ENCODE peak calls at places on chromosomes 2 and 18, in four cellular contexts. One of them, this sample, is unnamed.
A peak's percentile ranks its signal among the peaks of the same experiment; 100 is the strongest.

GRCh38 chr18:12606592-12607315 is 51.2 kb downstream of the SPIRE1 start:
- DNase-seq in adrenal gland: no peak
- DNase-seq in fibroblast of pulmonary artery: peak; percentile 64
- DNase-seq in lower lobe of right lung: no peak
- DNase-seq in this sample: no peak

GRCh38 chr2:15269043-15269442 is 292.1 kb downstream of the NBAS start:
- DNase-seq in adrenal gland: no peak
- DNase-seq in lower lobe of right lung: no peak
- DNase-seq in fibroblast of pulmonary artery: no peak
- DNase-seq in this sample: no peak

GRCh38 chr2:1784087-1784486 is 39.8 kb upstream of the PXDN start:
- DNase-seq in fibroblast of pulmonary artery: no peak
- DNase-seq in adrenal gland: peak; percentile 62
- DNase-seq in lower lobe of right lung: no peak
- DNase-seq in this sample: no peak

GRCh38 chr2:217650716-217651360 is 352.0 kb downstream of the TNS1 start:
- DNase-seq in fibroblast of pulmonary artery: peak; percentile 66
- DNase-seq in adrenal gland: peak; percentile 61
- DNase-seq in lower lobe of right lung: no peak
- DNase-seq in this sample: no peak

GRCh38 chr2:29260151-29260772 is 145.0 kb downstream of the CLIP4 start:
- DNase-seq in fibroblast of pulmonary artery: peak; percentile 78
- DNase-seq in lower lobe of right lung: no peak
- DNase-seq in adrenal gland: no peak
- DNase-seq in this sample: no peak

GRCh38 chr18:79522451-79523220 is 126.9 kb downstream of the NFATC1 start:
- DNase-seq in lower lobe of right lung: peak; percentile 37
- DNase-seq in fibroblast of pulmonary artery: no peak
- DNase-seq in adrenal gland: peak; percentile 44
- DNase-seq in this sample: no peak

GRCh38 chr2:150255528-150255927 is 231.9 kb downstream of the RND3 start:
- DNase-seq in fibroblast of pulmonary artery: peak; percentile 57
- DNase-seq in lower lobe of right lung: no peak
- DNase-seq in adrenal gland: no peak
- DNase-seq in this sample: no peak

GRCh38 chr2:237939251-237939650 is 27.6 kb upstream of the UBE2F start:
- DNase-seq in fibroblast of pulmonary artery: no peak
- DNase-seq in lower lobe of right lung: no peak
- DNase-seq in adrenal gland: no peak
- DNase-seq in this sample: no peak

GRCh38 chr2:180607501-180608060 is 372.8 kb upstream of the UBE2E3 start:
- DNase-seq in adrenal gland: no peak
- DNase-seq in lower lobe of right lung: no peak
- DNase-seq in fibroblast of pulmonary artery: no peak
- DNase-seq in this sample: no peak

GRCh38 chr2:44211183-44211582 is 42.5 kb downstream of the PPM1B start:
- DNase-seq in lower lobe of right lung: no peak
- DNase-seq in fibroblast of pulmonary artery: no peak
- DNase-seq in adrenal gland: no peak
- DNase-seq in this sample: no peak

GRCh38 chr2:85523062-85523905 is 15.7 kb upstream of the MAT2A start:
- DNase-seq in lower lobe of right lung: no peak
- DNase-seq in adrenal gland: no peak
- DNase-seq in fibroblast of pulmonary artery: no peak
- DNase-seq in this sample: no peak

GRCh38 chr2:129930451-129930850 is 49.0 kb upstream of the RAB6C start:
- DNase-seq in lower lobe of right lung: no peak
- DNase-seq in fibroblast of pulmonary artery: no peak
- DNase-seq in adrenal gland: no peak
- DNase-seq in this sample: no peak

GRCh38 chr2:33153008-33153407 is 206.3 kb downstream of the LTBP1 start:
- DNase-seq in lower lobe of right lung: no peak
- DNase-seq in adrenal gland: no peak
- DNase-seq in fibroblast of pulmonary artery: peak; percentile 82
- DNase-seq in this sample: no peak

GRCh38 chr2:23320058-23320457 is 64.9 kb upstream of the KLHL29 start:
- DNase-seq in lower lobe of right lung: no peak
- DNase-seq in fibroblast of pulmonary artery: no peak
- DNase-seq in adrenal gland: no peak
- DNase-seq in this sample: no peak

GRCh38 chr18:69817335-69817935 is 130.2 kb downstream of the CD226 start:
- DNase-seq in adrenal gland: no peak
- DNase-seq in lower lobe of right lung: no peak
- DNase-seq in fibroblast of pulmonary artery: peak; percentile 79
- DNase-seq in this sample: no peak

GRCh38 chr18:3037423-3037915 is 24.5 kb upstream of the LPIN2 start:
- DNase-seq in adrenal gland: peak; percentile 54
- DNase-seq in fibroblast of pulmonary artery: peak; percentile 92
- DNase-seq in lower lobe of right lung: no peak
- DNase-seq in this sample: no peak

GRCh38 chr2:199223791-199224190 is 233.9 kb downstream of the SATB2 start:
- DNase-seq in adrenal gland: no peak
- DNase-seq in fibroblast of pulmonary artery: peak; percentile 63
- DNase-seq in lower lobe of right lung: no peak
- DNase-seq in this sample: no peak

GRCh38 chr18:50181590-50181989 is 13.4 kb downstream of the MYO5B start:
- DNase-seq in lower lobe of right lung: no peak
- DNase-seq in adrenal gland: no peak
- DNase-seq in fibroblast of pulmonary artery: no peak
- DNase-seq in this sample: no peak

GRCh38 chr2:86037795-86038192 is 67.9 kb downstream of the POLR1A start:
- DNase-seq in fibroblast of pulmonary artery: no peak
- DNase-seq in lower lobe of right lung: no peak
- DNase-seq in adrenal gland: no peak
- DNase-seq in this sample: peak; percentile 23

GRCh38 chr2:68589963-68590362 is 53.4 kb upstream of the PROKR1 start:
- DNase-seq in lower lobe of right lung: no peak
- DNase-seq in fibroblast of pulmonary artery: peak; percentile 62
- DNase-seq in adrenal gland: no peak
- DNase-seq in this sample: no peak

GRCh38 chr18:25453556-25454269 is 101.7 kb upstream of the ZNF521 start:
- DNase-seq in fibroblast of pulmonary artery: peak; percentile 6
- DNase-seq in lower lobe of right lung: no peak
- DNase-seq in adrenal gland: no peak
- DNase-seq in this sample: no peak

GRCh38 chr2:73933194-73933593 is 6.5 kb downstream of the DGUOK start:
- DNase-seq in fibroblast of pulmonary artery: no peak
- DNase-seq in lower lobe of right lung: no peak
- DNase-seq in adrenal gland: no peak
- DNase-seq in this sample: no peak

GRCh38 chr2:235868224-235868623 is 300.0 kb downstream of the GBX2 start:
- DNase-seq in lower lobe of right lung: no peak
- DNase-seq in adrenal gland: no peak
- DNase-seq in fibroblast of pulmonary artery: peak; percentile 29
- DNase-seq in this sample: no peak

GRCh38 chr2:37894601-37895000 is 30.5 kb upstream of the RMDN2 start:
- DNase-seq in adrenal gland: no peak
- DNase-seq in lower lobe of right lung: no peak
- DNase-seq in fibroblast of pulmonary artery: peak; percentile 18
- DNase-seq in this sample: no peak

GRCh38 chr2:185208261-185208660 is 530.3 kb upstream of the FSIP2 start:
- DNase-seq in fibroblast of pulmonary artery: peak; percentile 1
- DNase-seq in adrenal gland: peak; percentile 54
- DNase-seq in lower lobe of right lung: no peak
- DNase-seq in this sample: no peak
- TF ChIP-seq CTCF in fibroblast of pulmonary artery: no peak
- TF ChIP-seq CTCF in adrenal gland: peak; percentile 25
- TF ChIP-seq CTCF in lower lobe of right lung: no peak
- TF ChIP-seq CTCF in this sample: no peak

GRCh38 chr2:110818767-110819481 is 86.6 kb downstream of the ACOXL start:
- DNase-seq in adrenal gland: no peak
- DNase-seq in lower lobe of right lung: no peak
- DNase-seq in fibroblast of pulmonary artery: no peak
- DNase-seq in this sample: no peak
- TF ChIP-seq CTCF in adrenal gland: no peak
- TF ChIP-seq CTCF in lower lobe of right lung: no peak
- TF ChIP-seq CTCF in fibroblast of pulmonary artery: peak; percentile 4
- TF ChIP-seq CTCF in this sample: no peak

GRCh38 chr2:58553937-58554336 is 312.8 kb upstream of the FANCL start:
- DNase-seq in fibroblast of pulmonary artery: no peak
- DNase-seq in adrenal gland: no peak
- DNase-seq in lower lobe of right lung: no peak
- DNase-seq in this sample: no peak
- TF ChIP-seq CTCF in fibroblast of pulmonary artery: peak; percentile 3
- TF ChIP-seq CTCF in adrenal gland: no peak
- TF ChIP-seq CTCF in lower lobe of right lung: no peak
- TF ChIP-seq CTCF in this sample: no peak

DNA sequence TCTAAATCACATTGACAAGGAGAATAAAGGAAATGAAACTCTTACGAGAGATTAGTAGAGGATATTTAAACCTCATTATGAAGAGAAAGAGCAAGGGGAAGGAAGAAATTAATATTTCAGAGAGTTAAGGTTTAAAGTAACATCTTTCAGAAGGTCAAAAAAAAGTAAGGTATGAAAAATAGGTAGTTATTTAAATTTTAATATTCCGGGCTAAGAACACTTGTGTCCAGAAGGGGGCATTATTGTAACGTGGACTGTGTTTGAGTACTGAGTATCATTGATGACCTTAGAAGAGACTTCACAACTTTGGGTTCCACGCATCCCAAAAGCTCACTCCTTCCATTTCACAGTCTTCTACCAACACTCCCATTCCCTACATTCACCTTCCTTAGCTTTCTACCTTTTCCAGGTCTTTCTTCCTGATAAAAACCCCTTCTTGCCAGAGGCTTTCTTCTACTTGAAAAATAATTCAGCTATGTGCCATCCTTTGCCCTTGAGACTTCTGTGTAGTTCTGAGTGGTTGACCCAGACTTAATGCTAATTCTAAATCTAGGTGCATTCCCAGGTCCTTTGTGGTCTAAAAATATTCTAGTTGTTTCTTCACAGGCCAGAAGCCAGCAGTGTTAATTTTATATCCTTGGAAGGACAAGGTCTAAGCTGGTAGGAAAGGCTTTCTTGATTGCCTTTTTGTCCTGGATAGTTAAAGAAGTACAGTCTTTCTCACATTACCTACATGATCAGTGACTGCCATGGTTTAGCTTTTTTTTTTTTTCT is 16.5 kb downstream of the DYNC1I2 start:
- DNase-seq in lower lobe of right lung: no peak
- DNase-seq in fibroblast of pulmonary artery: peak; percentile 67
- DNase-seq in adrenal gland: no peak
- DNase-seq in this sample: no peak
- TF ChIP-seq CTCF in lower lobe of right lung: peak; percentile 39
- TF ChIP-seq CTCF in fibroblast of pulmonary artery: peak; percentile 63
- TF ChIP-seq CTCF in adrenal gland: peak; percentile 31
- TF ChIP-seq CTCF in this sample: no peak

GRCh38 chr2:171412571-171412970 is 21.2 kb downstream of the METTL8 start:
- DNase-seq in adrenal gland: no peak
- DNase-seq in lower lobe of right lung: no peak
- DNase-seq in fibroblast of pulmonary artery: peak; percentile 65
- DNase-seq in this sample: no peak
- TF ChIP-seq CTCF in adrenal gland: no peak
- TF ChIP-seq CTCF in lower lobe of right lung: no peak
- TF ChIP-seq CTCF in fibroblast of pulmonary artery: no peak
- TF ChIP-seq CTCF in this sample: no peak

GRCh38 chr2:111025288-111025687 is 95.4 kb upstream of the BCL2L11 start:
- DNase-seq in fibroblast of pulmonary artery: no peak
- DNase-seq in lower lobe of right lung: no peak
- DNase-seq in adrenal gland: no peak
- DNase-seq in this sample: no peak

GRCh38 chr2:111031546-111032484 is 88.9 kb upstream of the BCL2L11 start:
- DNase-seq in lower lobe of right lung: no peak
- DNase-seq in adrenal gland: no peak
- DNase-seq in fibroblast of pulmonary artery: no peak
- DNase-seq in this sample: no peak

GRCh38 chr2:111030271-111030891 is 90.3 kb upstream of the BCL2L11 start:
- DNase-seq in adrenal gland: no peak
- DNase-seq in fibroblast of pulmonary artery: no peak
- DNase-seq in lower lobe of right lung: no peak
- DNase-seq in this sample: no peak

GRCh38 chr2:111029135-111029927 is 91.4 kb upstream of the BCL2L11 start:
- DNase-seq in adrenal gland: no peak
- DNase-seq in fibroblast of pulmonary artery: no peak
- DNase-seq in lower lobe of right lung: no peak
- DNase-seq in this sample: no peak

GRCh38 chr2:111028720-111029119 is 92.0 kb upstream of the BCL2L11 start:
- DNase-seq in fibroblast of pulmonary artery: peak; percentile 15
- DNase-seq in lower lobe of right lung: no peak
- DNase-seq in adrenal gland: no peak
- DNase-seq in this sample: no peak
- TF ChIP-seq CTCF in fibroblast of pulmonary artery: peak; percentile 7
- TF ChIP-seq CTCF in lower lobe of right lung: no peak
- TF ChIP-seq CTCF in adrenal gland: no peak
- TF ChIP-seq CTCF in this sample: no peak

GRCh38 chr2:134202361-134202760 is 51.5 kb upstream of the MGAT5 start:
- DNase-seq in fibroblast of pulmonary artery: no peak
- DNase-seq in lower lobe of right lung: no peak
- DNase-seq in adrenal gland: no peak
- DNase-seq in this sample: no peak
- TF ChIP-seq CTCF in fibroblast of pulmonary artery: no peak
- TF ChIP-seq CTCF in lower lobe of right lung: no peak
- TF ChIP-seq CTCF in adrenal gland: no peak
- TF ChIP-seq CTCF in this sample: no peak

GRCh38 chr18:76688724-76689472 is 133.5 kb upstream of the ZNF236 start:
- DNase-seq in lower lobe of right lung: no peak
- DNase-seq in adrenal gland: no peak
- DNase-seq in fibroblast of pulmonary artery: no peak
- DNase-seq in this sample: no peak

GRCh38 chr18:76687271-76688006 is 134.9 kb upstream of the ZNF236 start:
- DNase-seq in lower lobe of right lung: no peak
- DNase-seq in adrenal gland: peak; percentile 65
- DNase-seq in fibroblast of pulmonary artery: no peak
- DNase-seq in this sample: no peak

GRCh38 chr18:76691800-76692199 is 130.6 kb upstream of the ZNF236 start:
- DNase-seq in lower lobe of right lung: no peak
- DNase-seq in adrenal gland: no peak
- DNase-seq in fibroblast of pulmonary artery: peak; percentile 26
- DNase-seq in this sample: no peak

GRCh38 chr18:76686737-76687231 is 135.6 kb upstream of the ZNF236 start:
- DNase-seq in adrenal gland: peak; percentile 89
- DNase-seq in lower lobe of right lung: peak; percentile 67
- DNase-seq in fibroblast of pulmonary artery: peak; percentile 77
- DNase-seq in this sample: no peak

GRCh38 chr18:76689646-76690264 is 132.6 kb upstream of the ZNF236 start:
- DNase-seq in lower lobe of right lung: no peak
- DNase-seq in adrenal gland: no peak
- DNase-seq in fibroblast of pulmonary artery: no peak
- DNase-seq in this sample: no peak
- TF ChIP-seq CTCF in lower lobe of right lung: no peak
- TF ChIP-seq CTCF in adrenal gland: no peak
- TF ChIP-seq CTCF in fibroblast of pulmonary artery: no peak
- TF ChIP-seq CTCF in this sample: no peak